ENCODE peak calls at places on chromosomes 6 and 20, in four cellular contexts. One of them, this sample, is unnamed.
A peak's percentile ranks its signal among the peaks of the same experiment; 100 is the strongest.

GRCh38 chr6:32983964-32984638 is 15.7 kb downstream of the BRD2 start:
- DNase-seq in kidney glomerular epithelial cell: no peak
- DNase-seq in activated CD8-positive, alpha-beta memory T cell treated with anti-CD3 and anti-CD28 coated beads, Interleukin-2, amount 50 U/mL, for 4 hours: no peak
- DNase-seq in breast epithelium: no peak
- DNase-seq in this sample: no peak

GRCh38 chr20:44658810-44659209 is 7.3 kb upstream of the ADA start:
- DNase-seq in activated CD8-positive, alpha-beta memory T cell treated with anti-CD3 and anti-CD28 coated beads, Interleukin-2, amount 50 U/mL, for 4 hours: no peak
- DNase-seq in kidney glomerular epithelial cell: no peak
- DNase-seq in breast epithelium: no peak
- DNase-seq in this sample: no peak

GRCh38 chr20:41258489-41258888 is 59.0 kb downstream of the ZHX3 start:
- DNase-seq in breast epithelium: no peak
- DNase-seq in activated CD8-positive, alpha-beta memory T cell treated with anti-CD3 and anti-CD28 coated beads, Interleukin-2, amount 50 U/mL, for 4 hours: no peak
- DNase-seq in kidney glomerular epithelial cell: no peak
- DNase-seq in this sample: no peak

GRCh38 chr6:151205971-151206600 is 33.7 kb upstream of the AKAP12 start:
- DNase-seq in activated CD8-positive, alpha-beta memory T cell treated with anti-CD3 and anti-CD28 coated beads, Interleukin-2, amount 50 U/mL, for 4 hours: no peak
- DNase-seq in breast epithelium: no peak
- DNase-seq in kidney glomerular epithelial cell: no peak
- DNase-seq in this sample: peak; percentile 29

GRCh38 chr6:90890681-90891337 is 303.9 kb upstream of the MAP3K7 start:
- DNase-seq in kidney glomerular epithelial cell: no peak
- DNase-seq in breast epithelium: no peak
- DNase-seq in activated CD8-positive, alpha-beta memory T cell treated with anti-CD3 and anti-CD28 coated beads, Interleukin-2, amount 50 U/mL, for 4 hours: no peak
- DNase-seq in this sample: no peak

GRCh38 chr20:34884260-34884659 is 7.8 kb downstream of the ACSS2 start:
- DNase-seq in kidney glomerular epithelial cell: no peak
- DNase-seq in breast epithelium: no peak
- DNase-seq in activated CD8-positive, alpha-beta memory T cell treated with anti-CD3 and anti-CD28 coated beads, Interleukin-2, amount 50 U/mL, for 4 hours: no peak
- DNase-seq in this sample: no peak

GRCh38 chr20:50982372-50982771 is 23.8 kb downstream of the MOCS3 start:
- DNase-seq in kidney glomerular epithelial cell: no peak
- DNase-seq in breast epithelium: peak; percentile 57
- DNase-seq in activated CD8-positive, alpha-beta memory T cell treated with anti-CD3 and anti-CD28 coated beads, Interleukin-2, amount 50 U/mL, for 4 hours: no peak
- DNase-seq in this sample: peak; percentile 60

GRCh38 chr6:18155273-18155863 is at the start of gene KDM1B:
- DNase-seq in activated CD8-positive, alpha-beta memory T cell treated with anti-CD3 and anti-CD28 coated beads, Interleukin-2, amount 50 U/mL, for 4 hours: peak; percentile 98
- DNase-seq in kidney glomerular epithelial cell: peak; percentile 95
- DNase-seq in breast epithelium: peak; percentile 97
- DNase-seq in this sample: peak; percentile 99

GRCh38 chr6:48535569-48535968 is 424.6 kb upstream of the PTCHD4 start:
- DNase-seq in activated CD8-positive, alpha-beta memory T cell treated with anti-CD3 and anti-CD28 coated beads, Interleukin-2, amount 50 U/mL, for 4 hours: no peak
- DNase-seq in kidney glomerular epithelial cell: peak; percentile 96
- DNase-seq in breast epithelium: no peak
- DNase-seq in this sample: peak; percentile 1

GRCh38 chr20:49345538-49345937 is 67.7 kb upstream of the ZNFX1 start:
- DNase-seq in kidney glomerular epithelial cell: peak; percentile 66
- DNase-seq in breast epithelium: peak; percentile 82
- DNase-seq in activated CD8-positive, alpha-beta memory T cell treated with anti-CD3 and anti-CD28 coated beads, Interleukin-2, amount 50 U/mL, for 4 hours: no peak
- DNase-seq in this sample: peak; percentile 76

GRCh38 chr20:45173531-45173930 is 1.2 kb upstream of the PI3 start:
- DNase-seq in breast epithelium: no peak
- DNase-seq in kidney glomerular epithelial cell: no peak
- DNase-seq in activated CD8-positive, alpha-beta memory T cell treated with anti-CD3 and anti-CD28 coated beads, Interleukin-2, amount 50 U/mL, for 4 hours: no peak
- DNase-seq in this sample: no peak

GRCh38 chr6:916160-916559 is 223.2 kb upstream of the EXOC2 start:
- DNase-seq in kidney glomerular epithelial cell: no peak
- DNase-seq in activated CD8-positive, alpha-beta memory T cell treated with anti-CD3 and anti-CD28 coated beads, Interleukin-2, amount 50 U/mL, for 4 hours: no peak
- DNase-seq in breast epithelium: no peak
- DNase-seq in this sample: no peak

GRCh38 chr6:167843023-167843422 is 16.3 kb downstream of the AFDN start:
- DNase-seq in activated CD8-positive, alpha-beta memory T cell treated with anti-CD3 and anti-CD28 coated beads, Interleukin-2, amount 50 U/mL, for 4 hours: no peak
- DNase-seq in breast epithelium: no peak
- DNase-seq in kidney glomerular epithelial cell: no peak
- DNase-seq in this sample: no peak

GRCh38 chr20:44678990-44679611 is 27.6 kb upstream of the ADA start:
- DNase-seq in breast epithelium: no peak
- DNase-seq in kidney glomerular epithelial cell: no peak
- DNase-seq in activated CD8-positive, alpha-beta memory T cell treated with anti-CD3 and anti-CD28 coated beads, Interleukin-2, amount 50 U/mL, for 4 hours: no peak
- DNase-seq in this sample: no peak

GRCh38 chr6:11822346-11822745 is 43.7 kb upstream of the ADTRP start:
- DNase-seq in activated CD8-positive, alpha-beta memory T cell treated with anti-CD3 and anti-CD28 coated beads, Interleukin-2, amount 50 U/mL, for 4 hours: no peak
- DNase-seq in kidney glomerular epithelial cell: no peak
- DNase-seq in breast epithelium: no peak
- DNase-seq in this sample: no peak

GRCh38 chr20:49690899-49691620 is 22.6 kb downstream of the B4GALT5 start:
- DNase-seq in activated CD8-positive, alpha-beta memory T cell treated with anti-CD3 and anti-CD28 coated beads, Interleukin-2, amount 50 U/mL, for 4 hours: no peak
- DNase-seq in breast epithelium: no peak
- DNase-seq in kidney glomerular epithelial cell: peak; percentile 73
- DNase-seq in this sample: no peak

GRCh38 chr6:104486003-104486402 is 373.7 kb downstream of the HACE1 start:
- DNase-seq in activated CD8-positive, alpha-beta memory T cell treated with anti-CD3 and anti-CD28 coated beads, Interleukin-2, amount 50 U/mL, for 4 hours: no peak
- DNase-seq in breast epithelium: no peak
- DNase-seq in kidney glomerular epithelial cell: no peak
- DNase-seq in this sample: no peak

GRCh38 chr20:50260480-50261221 is 70.0 kb downstream of the CEBPB start:
- DNase-seq in activated CD8-positive, alpha-beta memory T cell treated with anti-CD3 and anti-CD28 coated beads, Interleukin-2, amount 50 U/mL, for 4 hours: no peak
- DNase-seq in kidney glomerular epithelial cell: no peak
- DNase-seq in breast epithelium: no peak
- DNase-seq in this sample: no peak

GRCh38 chr6:47075741-47076421 is 33.7 kb upstream of the ADGRF1 start:
- DNase-seq in kidney glomerular epithelial cell: no peak
- DNase-seq in activated CD8-positive, alpha-beta memory T cell treated with anti-CD3 and anti-CD28 coated beads, Interleukin-2, amount 50 U/mL, for 4 hours: no peak
- DNase-seq in breast epithelium: no peak
- DNase-seq in this sample: no peak

GRCh38 chr6:89433637-89434499 is 916 bp downstream of the ANKRD6 start:
- DNase-seq in activated CD8-positive, alpha-beta memory T cell treated with anti-CD3 and anti-CD28 coated beads, Interleukin-2, amount 50 U/mL, for 4 hours: peak; percentile 27
- DNase-seq in breast epithelium: peak; percentile 34
- DNase-seq in kidney glomerular epithelial cell: no peak
- DNase-seq in this sample: no peak

GRCh38 chr20:46717818-46718541 is 8.5 kb downstream of the SLC2A10 start:
- DNase-seq in kidney glomerular epithelial cell: no peak
- DNase-seq in breast epithelium: no peak
- DNase-seq in activated CD8-positive, alpha-beta memory T cell treated with anti-CD3 and anti-CD28 coated beads, Interleukin-2, amount 50 U/mL, for 4 hours: no peak
- DNase-seq in this sample: no peak

GRCh38 chr6:151092561-151092960 is 147.2 kb upstream of the AKAP12 start:
- DNase-seq in breast epithelium: no peak
- DNase-seq in activated CD8-positive, alpha-beta memory T cell treated with anti-CD3 and anti-CD28 coated beads, Interleukin-2, amount 50 U/mL, for 4 hours: no peak
- DNase-seq in kidney glomerular epithelial cell: no peak
- DNase-seq in this sample: no peak

GRCh38 chr6:46626228-46626909 is 26.2 kb downstream of the CYP39A1 start:
- DNase-seq in kidney glomerular epithelial cell: peak; percentile 27
- DNase-seq in breast epithelium: no peak
- DNase-seq in activated CD8-positive, alpha-beta memory T cell treated with anti-CD3 and anti-CD28 coated beads, Interleukin-2, amount 50 U/mL, for 4 hours: no peak
- DNase-seq in this sample: peak; percentile 43

GRCh38 chr6:11350294-11350693 is 117.8 kb upstream of the NEDD9 start:
- DNase-seq in kidney glomerular epithelial cell: no peak
- DNase-seq in activated CD8-positive, alpha-beta memory T cell treated with anti-CD3 and anti-CD28 coated beads, Interleukin-2, amount 50 U/mL, for 4 hours: no peak
- DNase-seq in breast epithelium: no peak
- DNase-seq in this sample: no peak

GRCh38 chr6:3297909-3298308 is 39.2 kb downstream of the PSMG4 start:
- DNase-seq in breast epithelium: no peak
- DNase-seq in activated CD8-positive, alpha-beta memory T cell treated with anti-CD3 and anti-CD28 coated beads, Interleukin-2, amount 50 U/mL, for 4 hours: no peak
- DNase-seq in kidney glomerular epithelial cell: no peak
- DNase-seq in this sample: no peak

GRCh38 chr6:40302856-40303449 is 284.2 kb downstream of the LRFN2 start:
- DNase-seq in activated CD8-positive, alpha-beta memory T cell treated with anti-CD3 and anti-CD28 coated beads, Interleukin-2, amount 50 U/mL, for 4 hours: no peak
- DNase-seq in breast epithelium: no peak
- DNase-seq in kidney glomerular epithelial cell: no peak
- DNase-seq in this sample: no peak

GRCh38 chr6:72952808-72953630 is 272.3 kb downstream of the KHDC1L start:
- DNase-seq in activated CD8-positive, alpha-beta memory T cell treated with anti-CD3 and anti-CD28 coated beads, Interleukin-2, amount 50 U/mL, for 4 hours: no peak
- DNase-seq in breast epithelium: no peak
- DNase-seq in kidney glomerular epithelial cell: peak; percentile 71
- DNase-seq in this sample: no peak

GRCh38 chr20:34525709-34526416 is 9.6 kb downstream of the DYNLRB1 start:
- DNase-seq in breast epithelium: peak; percentile 95
- DNase-seq in kidney glomerular epithelial cell: peak; percentile 98
- DNase-seq in activated CD8-positive, alpha-beta memory T cell treated with anti-CD3 and anti-CD28 coated beads, Interleukin-2, amount 50 U/mL, for 4 hours: no peak
- DNase-seq in this sample: peak; percentile 97

GRCh38 chr6:2971420-2972218 is at the start of gene SERPINB6:
- DNase-seq in activated CD8-positive, alpha-beta memory T cell treated with anti-CD3 and anti-CD28 coated beads, Interleukin-2, amount 50 U/mL, for 4 hours: peak; percentile 34
- DNase-seq in breast epithelium: peak; percentile 77
- DNase-seq in kidney glomerular epithelial cell: peak; percentile 35
- DNase-seq in this sample: peak; percentile 88

GRCh38 chr6:130600880-130601341 is 226.3 kb upstream of the SMLR1 start:
- DNase-seq in activated CD8-positive, alpha-beta memory T cell treated with anti-CD3 and anti-CD28 coated beads, Interleukin-2, amount 50 U/mL, for 4 hours: no peak
- DNase-seq in kidney glomerular epithelial cell: peak; percentile 55
- DNase-seq in breast epithelium: no peak
- DNase-seq in this sample: no peak

GRCh38 chr6:170212051-170212756 is 78.7 kb downstream of the DLL1 start:
- DNase-seq in breast epithelium: peak; percentile 4
- DNase-seq in kidney glomerular epithelial cell: no peak
- DNase-seq in activated CD8-positive, alpha-beta memory T cell treated with anti-CD3 and anti-CD28 coated beads, Interleukin-2, amount 50 U/mL, for 4 hours: no peak
- DNase-seq in this sample: no peak

GRCh38 chr6:111478064-111478476 is 4.9 kb downstream of the REV3L start:
- DNase-seq in breast epithelium: no peak
- DNase-seq in activated CD8-positive, alpha-beta memory T cell treated with anti-CD3 and anti-CD28 coated beads, Interleukin-2, amount 50 U/mL, for 4 hours: no peak
- DNase-seq in kidney glomerular epithelial cell: peak; percentile 43
- DNase-seq in this sample: no peak

GRCh38 chr6:24910850-24911712 is 24.7 kb downstream of the RIPOR2 start:
- DNase-seq in breast epithelium: peak; percentile 37
- DNase-seq in kidney glomerular epithelial cell: no peak
- DNase-seq in activated CD8-positive, alpha-beta memory T cell treated with anti-CD3 and anti-CD28 coated beads, Interleukin-2, amount 50 U/mL, for 4 hours: peak; percentile 55
- DNase-seq in this sample: peak; percentile 40

GRCh38 chr20:19265646-19266374 is 53.4 kb downstream of the SLC24A3 start:
- DNase-seq in activated CD8-positive, alpha-beta memory T cell treated with anti-CD3 and anti-CD28 coated beads, Interleukin-2, amount 50 U/mL, for 4 hours: no peak
- DNase-seq in breast epithelium: no peak
- DNase-seq in kidney glomerular epithelial cell: no peak
- DNase-seq in this sample: no peak

GRCh38 chr6:52576392-52577021 is 353 bp downstream of the TRAM2 start:
- DNase-seq in activated CD8-positive, alpha-beta memory T cell treated with anti-CD3 and anti-CD28 coated beads, Interleukin-2, amount 50 U/mL, for 4 hours: peak; percentile 58
- DNase-seq in kidney glomerular epithelial cell: peak; percentile 62
- DNase-seq in breast epithelium: peak; percentile 30
- DNase-seq in this sample: peak; percentile 73

GRCh38 chr6:107707346-107708270 is 116.5 kb downstream of the SCML4 start:
- DNase-seq in activated CD8-positive, alpha-beta memory T cell treated with anti-CD3 and anti-CD28 coated beads, Interleukin-2, amount 50 U/mL, for 4 hours: no peak
- DNase-seq in kidney glomerular epithelial cell: no peak
- DNase-seq in breast epithelium: no peak
- DNase-seq in this sample: no peak

GRCh38 chr20:57934007-57934805 is 224.4 kb upstream of the PMEPA1 start:
- DNase-seq in breast epithelium: no peak
- DNase-seq in kidney glomerular epithelial cell: no peak
- DNase-seq in activated CD8-positive, alpha-beta memory T cell treated with anti-CD3 and anti-CD28 coated beads, Interleukin-2, amount 50 U/mL, for 4 hours: no peak
- DNase-seq in this sample: no peak

GRCh38 chr6:11432713-11433450 is 104.7 kb upstream of the TMEM170B start:
- DNase-seq in kidney glomerular epithelial cell: peak; percentile 58
- DNase-seq in breast epithelium: no peak
- DNase-seq in activated CD8-positive, alpha-beta memory T cell treated with anti-CD3 and anti-CD28 coated beads, Interleukin-2, amount 50 U/mL, for 4 hours: no peak
- DNase-seq in this sample: peak; percentile 50

GRCh38 chr6:17385660-17386059 is 7.7 kb upstream of the CAP2 start:
- DNase-seq in activated CD8-positive, alpha-beta memory T cell treated with anti-CD3 and anti-CD28 coated beads, Interleukin-2, amount 50 U/mL, for 4 hours: no peak
- DNase-seq in breast epithelium: no peak
- DNase-seq in kidney glomerular epithelial cell: peak; percentile 4
- DNase-seq in this sample: no peak

This sample was measured in fibroblast of gingiva.